ENCODE peak calls at places on chromosome 15, in six cellular contexts. One of them, this sample, is unnamed.

GRCh38 chr15:100222349-100222715 is 119.4 kb downstream of the ADAMTS17 start:
- DNase-seq in psoas muscle: no peak
- DNase-seq in A549: no peak
- DNase-seq in left lung: no peak
- DNase-seq in sigmoid colon: no peak
- DNase-seq in right lobe of liver: no peak
- DNase-seq in this sample: no peak

GRCh38 chr15:51718199-51718598 is 19.3 kb downstream of the LYSMD2 start:
- DNase-seq in psoas muscle: no peak
- DNase-seq in A549: no peak
- DNase-seq in left lung: no peak
- DNase-seq in sigmoid colon: no peak
- DNase-seq in right lobe of liver: no peak
- DNase-seq in this sample: no peak

GRCh38 chr15:91881551-91882297 is 28.2 kb downstream of the SLCO3A1 start:
- DNase-seq in psoas muscle: no peak
- DNase-seq in A549: no peak
- DNase-seq in left lung: no peak
- DNase-seq in sigmoid colon: no peak
- DNase-seq in right lobe of liver: no peak
- DNase-seq in this sample: no peak

GRCh38 chr15:80966431-80967197 is 23.0 kb downstream of the MESD start:
- DNase-seq in psoas muscle: no peak
- DNase-seq in A549: no peak
- DNase-seq in left lung: no peak
- DNase-seq in sigmoid colon: no peak
- DNase-seq in right lobe of liver: no peak
- DNase-seq in this sample: no peak

GRCh38 chr15:48584090-48584831 is 61.2 kb downstream of the FBN1 start:
- DNase-seq in psoas muscle: no peak
- DNase-seq in A549: no peak
- DNase-seq in left lung: no peak
- DNase-seq in sigmoid colon: no peak
- DNase-seq in right lobe of liver: no peak
- DNase-seq in this sample: no peak

GRCh38 chr15:50627351-50628055 is 59.1 kb downstream of the TRPM7 start:
- DNase-seq in psoas muscle: no peak
- DNase-seq in A549: no peak
- DNase-seq in left lung: no peak
- DNase-seq in sigmoid colon: no peak
- DNase-seq in right lobe of liver: no peak
- DNase-seq in this sample: no peak

GRCh38 chr15:73800662-73801345 is 47.7 kb upstream of the INSYN1 start:
- DNase-seq in psoas muscle: peak
- DNase-seq in A549: peak
- DNase-seq in left lung: no peak
- DNase-seq in sigmoid colon: peak
- DNase-seq in right lobe of liver: no peak
- DNase-seq in this sample: no peak

GRCh38 chr15:52649686-52650085 is 29.5 kb downstream of the ATOSA start:
- DNase-seq in psoas muscle: no peak
- DNase-seq in A549: no peak
- DNase-seq in left lung: no peak
- DNase-seq in sigmoid colon: no peak
- DNase-seq in right lobe of liver: no peak
- DNase-seq in this sample: no peak

GRCh38 chr15:101070502-101071273 is 151.5 kb downstream of the LRRK1 start:
- DNase-seq in psoas muscle: no peak
- DNase-seq in A549: no peak
- DNase-seq in left lung: no peak
- DNase-seq in sigmoid colon: no peak
- DNase-seq in right lobe of liver: no peak
- DNase-seq in this sample: peak

GRCh38 chr15:52370010-52370409 is 74.4 kb upstream of the MYO5C start:
- DNase-seq in psoas muscle: no peak
- DNase-seq in A549: no peak
- DNase-seq in left lung: no peak
- DNase-seq in sigmoid colon: no peak
- DNase-seq in right lobe of liver: no peak
- DNase-seq in this sample: no peak

GRCh38 chr15:99158626-99159412 is 53.9 kb downstream of the SYNM start:
- DNase-seq in psoas muscle: no peak
- DNase-seq in A549: no peak
- DNase-seq in left lung: no peak
- DNase-seq in sigmoid colon: no peak
- DNase-seq in right lobe of liver: no peak
- DNase-seq in this sample: no peak

GRCh38 chr15:80068578-80068977 is 9.1 kb downstream of the ZFAND6 start:
- DNase-seq in psoas muscle: no peak
- DNase-seq in A549: no peak
- DNase-seq in left lung: no peak
- DNase-seq in sigmoid colon: no peak
- DNase-seq in right lobe of liver: no peak
- DNase-seq in this sample: no peak

GRCh38 chr15:73927476-73928240 is 1.4 kb downstream of the LOXL1 start:
- DNase-seq in psoas muscle: peak
- DNase-seq in A549: peak
- DNase-seq in left lung: peak
- DNase-seq in sigmoid colon: no peak
- DNase-seq in right lobe of liver: peak
- DNase-seq in this sample: peak

GRCh38 chr15:73741401-73741836 is 11.7 kb downstream of the INSYN1 start:
- DNase-seq in psoas muscle: no peak
- DNase-seq in A549: no peak
- DNase-seq in left lung: no peak
- DNase-seq in sigmoid colon: no peak
- DNase-seq in right lobe of liver: no peak
- DNase-seq in this sample: no peak

GRCh38 chr15:58221591-58222241 is 83.5 kb downstream of the AQP9 start:
- DNase-seq in psoas muscle: no peak
- DNase-seq in A549: peak
- DNase-seq in left lung: no peak
- DNase-seq in sigmoid colon: no peak
- DNase-seq in right lobe of liver: peak
- DNase-seq in this sample: no peak

GRCh38 chr15:92391640-92392039 is 2.0 kb upstream of the ST8SIA2 start:
- DNase-seq in psoas muscle: no peak
- DNase-seq in A549: peak
- DNase-seq in left lung: no peak
- DNase-seq in sigmoid colon: no peak
- DNase-seq in right lobe of liver: no peak
- DNase-seq in this sample: no peak

GRCh38 chr15:29269485-29270168 is at the start of gene NSMCE3:
- DNase-seq in psoas muscle: peak
- DNase-seq in A549: peak
- DNase-seq in left lung: peak
- DNase-seq in sigmoid colon: peak
- DNase-seq in right lobe of liver: peak
- DNase-seq in this sample: peak

GRCh38 chr15:48547305-48547704 is 98.2 kb downstream of the FBN1 start:
- DNase-seq in psoas muscle: no peak
- DNase-seq in A549: no peak
- DNase-seq in left lung: no peak
- DNase-seq in sigmoid colon: no peak
- DNase-seq in right lobe of liver: no peak
- DNase-seq in this sample: no peak

GRCh38 chr15:77807115-77807514 is 174.4 kb upstream of the LINGO1 start:
- DNase-seq in psoas muscle: no peak
- DNase-seq in A549: no peak
- DNase-seq in left lung: no peak
- DNase-seq in sigmoid colon: no peak
- DNase-seq in right lobe of liver: no peak
- DNase-seq in this sample: no peak

GRCh38 chr15:64942356-64942755 is 30.7 kb downstream of the ANKDD1A start:
- DNase-seq in psoas muscle: no peak
- DNase-seq in A549: no peak
- DNase-seq in left lung: no peak
- DNase-seq in sigmoid colon: no peak
- DNase-seq in right lobe of liver: no peak
- DNase-seq in this sample: no peak

GRCh38 chr15:64948916-64949315 is 37.2 kb downstream of the ANKDD1A start:
- DNase-seq in psoas muscle: no peak
- DNase-seq in A549: no peak
- DNase-seq in left lung: no peak
- DNase-seq in sigmoid colon: no peak
- DNase-seq in right lobe of liver: no peak
- DNase-seq in this sample: no peak

GRCh38 chr15:64947211-64947610 is 35.5 kb downstream of the ANKDD1A start:
- DNase-seq in psoas muscle: no peak
- DNase-seq in A549: no peak
- DNase-seq in left lung: no peak
- DNase-seq in sigmoid colon: no peak
- DNase-seq in right lobe of liver: no peak
- DNase-seq in this sample: no peak

GRCh38 chr15:64944961-64945360 is 33.3 kb downstream of the ANKDD1A start:
- DNase-seq in psoas muscle: no peak
- DNase-seq in A549: no peak
- DNase-seq in left lung: no peak
- DNase-seq in sigmoid colon: no peak
- DNase-seq in right lobe of liver: no peak
- DNase-seq in this sample: no peak

DNA sequence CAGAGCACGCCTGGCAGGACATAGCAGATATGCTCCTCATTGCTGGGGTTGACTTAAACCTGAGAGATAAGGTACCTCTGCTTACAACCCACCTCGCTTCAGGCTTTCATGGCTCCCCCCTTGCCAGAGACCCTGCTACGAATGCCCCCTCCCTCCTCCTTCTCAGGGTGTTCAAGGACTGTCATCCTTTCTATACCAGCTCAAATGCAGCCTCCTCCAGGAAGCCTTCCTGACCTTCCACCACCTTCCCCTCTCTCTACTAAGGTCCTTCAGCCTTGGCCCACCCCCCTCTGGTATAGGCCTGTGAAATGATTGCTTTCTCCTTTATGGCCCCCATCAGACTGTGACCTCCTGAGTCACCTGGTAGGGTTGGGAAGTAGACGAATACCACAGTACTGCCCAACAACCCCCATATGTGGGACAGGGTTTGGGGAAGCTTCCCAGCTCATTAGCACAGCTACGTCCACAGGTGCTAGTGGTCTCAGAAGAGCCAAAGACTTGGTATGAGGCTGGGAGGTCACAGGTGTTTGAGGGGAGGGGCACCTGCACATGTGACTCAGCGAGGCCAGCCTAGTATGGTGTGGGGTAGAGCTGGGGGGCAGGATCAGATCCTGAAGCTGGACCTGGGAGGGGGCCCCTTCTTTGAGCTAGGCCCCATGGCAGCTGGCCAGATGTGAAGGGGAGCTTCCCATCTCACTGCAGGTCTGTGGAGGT is 32.0 kb downstream of the ANKDD1A start:
- DNase-seq in psoas muscle: no peak
- DNase-seq in A549: no peak
- DNase-seq in left lung: no peak
- DNase-seq in sigmoid colon: no peak
- DNase-seq in right lobe of liver: no peak
- DNase-seq in this sample: no peak
- H3K27ac ChIP-seq in psoas muscle: no peak
- H3K27ac ChIP-seq in A549: no peak
- H3K27ac ChIP-seq in left lung: no peak
- H3K27ac ChIP-seq in sigmoid colon: no peak
- H3K27ac ChIP-seq in right lobe of liver: no peak
- H3K27ac ChIP-seq in this sample: no peak

GRCh38 chr15:63611217-63611616 is 14.0 kb downstream of the FBXL22 start:
- DNase-seq in psoas muscle: no peak
- DNase-seq in A549: no peak
- DNase-seq in left lung: no peak
- DNase-seq in sigmoid colon: no peak
- DNase-seq in right lobe of liver: no peak
- DNase-seq in this sample: no peak
- H3K27ac ChIP-seq in psoas muscle: peak
- H3K27ac ChIP-seq in A549: no peak
- H3K27ac ChIP-seq in left lung: peak
- H3K27ac ChIP-seq in sigmoid colon: peak
- H3K27ac ChIP-seq in right lobe of liver: no peak
- H3K27ac ChIP-seq in this sample: peak

DNA sequence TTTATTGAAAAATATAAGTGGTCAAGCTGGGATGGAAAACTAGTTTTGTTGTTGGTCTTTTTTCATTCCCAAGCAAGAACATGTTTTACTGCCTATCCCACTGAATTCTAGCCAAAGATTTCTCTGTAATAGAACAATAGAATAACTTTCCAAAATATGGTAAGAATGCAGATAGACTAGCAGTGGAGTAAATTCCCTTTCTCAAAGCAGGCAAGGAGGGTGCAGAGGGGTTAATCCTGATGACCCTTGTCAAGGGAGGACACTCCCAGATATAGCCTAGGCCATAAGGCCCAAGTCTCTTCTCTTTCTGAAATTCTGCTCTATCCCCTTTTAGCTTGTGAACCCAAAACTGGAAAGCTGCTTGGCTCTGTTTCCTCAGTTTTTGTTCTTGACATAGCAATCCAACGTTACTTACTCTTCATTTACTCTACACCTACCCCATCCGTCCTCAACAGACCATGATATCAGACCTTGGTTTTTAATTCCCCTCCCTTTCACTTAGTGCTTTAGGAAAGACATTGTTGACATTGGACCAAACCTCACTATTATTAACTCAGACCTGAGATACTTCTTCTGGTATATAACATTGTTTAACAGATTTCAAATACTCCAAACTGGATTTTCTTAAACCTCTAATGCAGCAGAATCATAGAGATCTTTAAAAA is 453.6 kb upstream of the THBS1 start:
- DNase-seq in psoas muscle: no peak
- DNase-seq in A549: no peak
- DNase-seq in left lung: no peak
- DNase-seq in sigmoid colon: no peak
- DNase-seq in right lobe of liver: no peak
- DNase-seq in this sample: no peak
- H3K27ac ChIP-seq in psoas muscle: no peak
- H3K27ac ChIP-seq in A549: peak
- H3K27ac ChIP-seq in left lung: peak
- H3K27ac ChIP-seq in sigmoid colon: peak
- H3K27ac ChIP-seq in right lobe of liver: no peak
- H3K27ac ChIP-seq in this sample: peak

GRCh38 chr15:68581725-68582124 is 2.9 kb downstream of the CORO2B start:
- DNase-seq in psoas muscle: no peak
- DNase-seq in A549: no peak
- DNase-seq in left lung: no peak
- DNase-seq in sigmoid colon: peak
- DNase-seq in right lobe of liver: no peak
- DNase-seq in this sample: no peak
- H3K27ac ChIP-seq in psoas muscle: no peak
- H3K27ac ChIP-seq in A549: no peak
- H3K27ac ChIP-seq in left lung: no peak
- H3K27ac ChIP-seq in sigmoid colon: peak
- H3K27ac ChIP-seq in right lobe of liver: no peak
- H3K27ac ChIP-seq in this sample: no peak

This sample was measured in kidney.